ENCODE peak calls at places on chromosomes 7 and 10, in five cellular contexts. X is tibial artery; U is effector memory CD4-positive, alpha-beta T cell; Y is stomach; L is mesendoderm. B is an unnamed sample.

GRCh38 chr7:158143196-158144120 is 444.2 kb downstream of the PTPRN2 start:
- DNase-seq in X (no peak), U (no peak), Y (no peak), L (no peak), B (no peak)

GRCh38 chr7:113200281-113200680 is 81.9 kb upstream of the SMIM30 start:
- DNase-seq in X (no peak), U (no peak), Y (no peak), L (no peak), B (no peak)

GRCh38 chr10:42962902-42963231 is 114.0 kb upstream of the RET start:
- DNase-seq in X (no peak), U (no peak), Y (peak; percentile 20), L (no peak), B (peak; percentile 3)

GRCh38 chr7:133389727-133390126 is 136.8 kb downstream of the EXOC4 start:
- DNase-seq in X (no peak), U (no peak), Y (no peak), L (no peak), B (no peak)

GRCh38 chr7:55903985-55904759 is 16.9 kb downstream of the ZNF713 start:
- DNase-seq in X (no peak), U (no peak), Y (no peak), L (no peak), B (no peak)

GRCh38 chr7:29327455-29327854 is 132.9 kb downstream of the CHN2 start:
- DNase-seq in X (no peak), U (no peak), Y (no peak), L (no peak), B (no peak)

GRCh38 chr10:124719213-124719851 is 24.8 kb downstream of the FAM53B start:
- DNase-seq in X (no peak), U (peak; percentile 59), Y (peak; percentile 60), L (peak; percentile 63), B (peak; percentile 83)

GRCh38 chr7:94696981-94697670 is 41.2 kb upstream of the SGCE start:
- DNase-seq in X (peak; percentile 72), U (no peak), Y (peak; percentile 44), L (peak; percentile 59), B (peak; percentile 29)

GRCh38 chr10:21336476-21337170 is 188.9 kb downstream of the SKIDA1 start:
- DNase-seq in X (peak; percentile 52), U (no peak), Y (no peak), L (peak; percentile 98), B (no peak)

GRCh38 chr10:116710021-116710420 is 32.3 kb downstream of the HSPA12A start:
- DNase-seq in X (no peak), U (no peak), Y (no peak), L (no peak), B (no peak)

GRCh38 chr10:116708386-116708785 is 34.0 kb downstream of the HSPA12A start:
- DNase-seq in X (no peak), U (no peak), Y (no peak), L (no peak), B (no peak)

GRCh38 chr10:116708877-116709276 is 33.5 kb downstream of the HSPA12A start:
- DNase-seq in X (no peak), U (no peak), Y (no peak), L (no peak), B (no peak)

GRCh38 chr10:116706281-116706680 is 36.1 kb downstream of the HSPA12A start:
- DNase-seq in X (peak; percentile 6), U (no peak), Y (no peak), L (no peak), B (no peak)

DNA sequence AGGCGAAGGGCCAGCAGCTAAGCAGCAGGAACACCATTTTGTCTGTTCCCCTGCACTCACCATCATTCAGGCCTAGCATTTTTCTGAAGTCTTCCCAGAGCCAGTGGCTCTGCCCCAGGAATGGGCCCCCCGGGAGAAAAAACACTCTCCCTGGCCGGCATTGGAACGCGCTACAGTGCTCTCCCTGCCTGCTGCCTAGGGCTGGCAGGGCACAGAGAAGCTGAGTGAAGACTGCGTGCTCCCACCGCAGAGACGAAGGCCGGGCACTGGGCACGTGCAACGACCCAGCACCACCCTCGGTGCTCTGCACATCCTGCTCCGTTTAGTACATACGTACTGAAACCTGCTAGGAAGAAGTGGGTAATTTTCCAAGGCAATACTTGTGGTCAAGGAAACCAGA is 34.4 kb downstream of the HSPA12A start:
- DNase-seq in X (peak; percentile 11), U (no peak), Y (no peak), L (no peak), B (no peak)
- H3K4me3 ChIP-seq in X (no peak overlapping the region), U (no peak overlapping the region), Y (no peak overlapping the region), L (no peak overlapping the region), B (no peak overlapping the region)

GRCh38 chr7:31775511-31775910 is 88.5 kb downstream of the PPP1R17 start:
- DNase-seq in X (no peak), U (no peak), Y (peak; percentile 33), L (peak; percentile 69), B (no peak)

GRCh38 chr7:31767686-31768358 is 80.8 kb downstream of the PPP1R17 start:
- DNase-seq in X (no peak), U (no peak), Y (no peak), L (peak; percentile 33), B (no peak)

GRCh38 chr7:31776616-31777015 is 89.6 kb downstream of the PPP1R17 start:
- DNase-seq in X (no peak), U (no peak), Y (no peak), L (peak; percentile 84), B (no peak)

DNA sequence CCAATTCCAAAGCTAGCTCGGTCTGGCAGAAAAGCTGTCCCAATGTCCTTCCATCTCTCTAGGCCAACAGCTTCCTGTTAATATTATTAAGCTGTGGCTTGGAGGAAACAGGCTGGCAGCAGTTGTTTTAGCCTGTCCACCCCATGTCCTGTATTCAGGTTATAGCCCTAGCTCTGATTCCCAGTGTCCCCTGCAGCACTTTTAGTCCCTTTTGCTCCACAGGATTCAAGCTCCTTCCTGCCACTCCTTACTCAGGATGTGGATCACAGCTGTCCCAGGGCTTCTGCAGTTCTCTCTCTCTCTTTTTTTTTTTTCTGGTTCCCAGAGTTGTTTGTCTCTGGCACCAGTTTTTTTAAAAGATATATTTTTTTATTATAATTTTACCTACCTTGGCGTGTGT is 85.2 kb downstream of the PPP1R17 start:
- DNase-seq in X (no peak), U (no peak), Y (no peak), L (no peak), B (no peak)
- H3K27me3 ChIP-seq in X (no peaks in the 10 kb centered on the region), U (no peaks in the 10 kb centered on the region), Y (no peaks in the 10 kb centered on the region), L (peaks cover 13% of the 10 kb centered on the region), B (no peaks in the 10 kb centered on the region)

GRCh38 chr10:15169555-15170407 is 1.3 kb upstream of the NMT2 start:
- DNase-seq in X (no peak), U (peak; percentile 63), Y (no peak), L (no peak), B (no peak)
- H3K4me3 ChIP-seq in X (no peak overlapping the region), U (peak overlapping the region; percentile 56), Y (peak overlapping the region; percentile 19), L (no peak overlapping the region), B (no peak overlapping the region)

GRCh38 chr7:156203923-156204322 is 391.7 kb upstream of the SHH start:
- DNase-seq in X (no peak), U (no peak), Y (no peak), L (no peak), B (no peak)
- H3K27me3 ChIP-seq in X (no peaks in the 10 kb centered on the region), U (no peaks in the 10 kb centered on the region), Y (no peaks in the 10 kb centered on the region), L (no peaks in the 10 kb centered on the region), B (no peaks in the 10 kb centered on the region)

GRCh38 chr7:5284304-5285281 is 1.9 kb downstream of the SLC29A4 start:
- DNase-seq in X (no peak), U (no peak), Y (peak; percentile 65), L (peak; percentile 86), B (peak; percentile 56)
- H3K4me3 ChIP-seq in X (no peak overlapping the region), U (no peak overlapping the region), Y (peak overlapping the region; percentile 9), L (no peak overlapping the region), B (no peak overlapping the region)

GRCh38 chr10:113770346-113770745 is 18.9 kb downstream of the PLEKHS1 start:
- DNase-seq in X (no peak), U (no peak), Y (no peak), L (no peak), B (no peak)

GRCh38 chr10:113764598-113764997 is 13.1 kb downstream of the PLEKHS1 start:
- DNase-seq in X (no peak), U (no peak), Y (no peak), L (no peak), B (no peak)

GRCh38 chr10:113762083-113762482 is 10.6 kb downstream of the PLEKHS1 start:
- DNase-seq in X (no peak), U (no peak), Y (no peak), L (no peak), B (no peak)

GRCh38 chr10:113767222-113767621 is 15.7 kb downstream of the PLEKHS1 start:
- DNase-seq in X (no peak), U (no peak), Y (no peak), L (no peak), B (no peak)

GRCh38 chr10:113765910-113766309 is 14.4 kb downstream of the PLEKHS1 start:
- DNase-seq in X (no peak), U (no peak), Y (no peak), L (no peak), B (no peak)
- H3K27me3 ChIP-seq in X (no peaks in the 10 kb centered on the region), U (no peaks in the 10 kb centered on the region), Y (no peaks in the 10 kb centered on the region), L (no peaks in the 10 kb centered on the region), B (no peaks in the 10 kb centered on the region)

DNA sequence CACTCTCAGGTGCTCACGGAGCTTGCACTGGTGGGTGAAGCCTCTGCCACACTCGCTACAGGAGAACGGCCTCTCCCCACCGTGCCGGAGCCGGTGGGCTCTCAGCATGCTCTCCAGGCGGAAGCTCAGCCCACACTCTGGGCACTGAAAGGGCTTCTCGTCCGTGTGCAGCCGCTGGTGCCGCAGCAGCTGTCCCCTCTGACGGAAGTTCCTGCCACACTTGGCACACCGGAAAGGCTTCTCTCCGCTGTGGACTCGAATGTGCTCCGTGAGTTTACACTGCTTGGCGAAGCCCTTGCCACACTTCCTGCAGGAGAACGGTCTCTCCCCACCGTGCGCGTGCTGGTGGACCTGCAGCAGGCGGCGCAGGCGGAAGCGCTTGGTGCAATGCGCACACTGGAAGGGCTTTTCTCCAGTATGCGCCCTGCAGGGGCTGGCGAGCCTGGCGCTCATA is 19.3 kb downstream of the ZNF786 start:
- DNase-seq in X (no peak), U (no peak), Y (no peak), L (no peak), B (no peak)
- H3K4me3 ChIP-seq in X (no peak overlapping the region), U (no peak overlapping the region), Y (no peak overlapping the region), L (no peak overlapping the region), B (no peak overlapping the region)

DNA sequence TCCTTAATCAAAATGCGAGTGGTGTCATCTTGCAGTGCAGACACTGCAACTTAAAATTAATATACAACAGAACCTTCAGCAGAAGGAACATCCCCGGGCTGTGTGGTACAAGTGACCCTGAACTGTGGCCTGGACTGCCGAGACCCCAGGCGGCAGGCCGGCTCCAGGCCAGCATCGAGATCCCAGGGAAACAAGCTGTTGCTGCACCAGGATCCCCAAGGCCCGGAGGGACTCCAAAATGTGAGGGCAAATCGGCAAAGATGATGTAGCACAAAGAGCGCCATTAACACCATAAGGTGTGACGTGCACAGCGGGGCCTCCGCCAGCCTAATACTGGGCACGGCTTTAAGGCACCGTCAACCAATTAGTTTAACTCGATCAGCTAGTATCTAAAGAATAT is 73.9 kb downstream of the EBF3 start:
- DNase-seq in X (no peak), U (no peak), Y (no peak), L (no peak), B (no peak)
- H3K27me3 ChIP-seq in X (no peaks in the 10 kb centered on the region), U (no peaks in the 10 kb centered on the region), Y (peaks cover 8% of the 10 kb centered on the region), L (no peaks in the 10 kb centered on the region), B (peaks cover 4% of the 10 kb centered on the region)